ENCODE peak calls at places on chromosomes 5 and 9, in four cellular contexts. One of them, this sample, is unnamed.
A peak's percentile ranks its signal among the peaks of the same experiment; 100 is the strongest.

GRCh38 chr5:11050596-11051304 is 289.7 kb upstream of the DAP start:
- DNase-seq in fibroblast of mammary gland: peak; percentile 40
- DNase-seq in lung: no peak
- DNase-seq in C1 segment of cervical spinal cord: no peak
- DNase-seq in this sample: peak; percentile 63

GRCh38 chr9:128702949-128703615 is 779 bp downstream of the PKN3 start:
- DNase-seq in C1 segment of cervical spinal cord: no peak
- DNase-seq in fibroblast of mammary gland: no peak
- DNase-seq in lung: no peak
- DNase-seq in this sample: no peak

GRCh38 chr9:97397220-97397619 is 14.7 kb upstream of the TDRD7 start:
- DNase-seq in fibroblast of mammary gland: peak; percentile 24
- DNase-seq in lung: no peak
- DNase-seq in C1 segment of cervical spinal cord: no peak
- DNase-seq in this sample: no peak

GRCh38 chr5:431001-431710 is 11.8 kb upstream of the EXOC3 start:
- DNase-seq in C1 segment of cervical spinal cord: no peak
- DNase-seq in fibroblast of mammary gland: peak; percentile 45
- DNase-seq in lung: no peak
- DNase-seq in this sample: peak; percentile 61

GRCh38 chr5:69368458-69369368 is 607 bp downstream of the AK6 start:
- DNase-seq in fibroblast of mammary gland: peak; percentile 56
- DNase-seq in C1 segment of cervical spinal cord: no peak
- DNase-seq in lung: no peak
- DNase-seq in this sample: peak; percentile 34

GRCh38 chr5:72364186-72364585 is 44.0 kb downstream of the PTCD2 start:
- DNase-seq in fibroblast of mammary gland: no peak
- DNase-seq in C1 segment of cervical spinal cord: no peak
- DNase-seq in lung: no peak
- DNase-seq in this sample: no peak

GRCh38 chr9:35606138-35606504 is 1.1 kb downstream of the TESK1 start:
- DNase-seq in fibroblast of mammary gland: no peak
- DNase-seq in lung: no peak
- DNase-seq in C1 segment of cervical spinal cord: no peak
- DNase-seq in this sample: no peak

GRCh38 chr9:16689352-16689938 is 181.0 kb downstream of the BNC2 start:
- DNase-seq in lung: no peak
- DNase-seq in fibroblast of mammary gland: no peak
- DNase-seq in C1 segment of cervical spinal cord: no peak
- DNase-seq in this sample: peak; percentile 9

This sample was measured in MCF 10A.